ENCODE peak calls at places on chromosomes 11 and 22, in eight cellular contexts. O is aorta; N is skeletal muscle cell; B is activated CD4-positive, alpha-beta T cell treated with anti-CD3 and anti-CD28 coated beads, Interleukin-2, amount 50 U/mL, for 1 hour; U is HT1080; Q is GM10248; D is brain microvascular endothelial cell; R is COR-L47. Z is an unnamed sample.

GRCh38 chr11:62392506-62392905 is 26.3 kb upstream of the SCGB1A1 start:
- DNase-seq in O (no peak), N (no peak), B (no peak), U (no peak), Q (no peak), D (no peak), R (no peak), Z (no peak)

GRCh38 chr11:11865449-11865848 is 23.7 kb downstream of the USP47 start:
- DNase-seq in O (no peak), N (no peak), B (no peak), U (no peak), Q (no peak), D (no peak), R (no peak), Z (no peak)

GRCh38 chr11:132576706-132577105 is 955.6 kb downstream of the OPCML start:
- DNase-seq in O (no peak), N (peak; percentile 94), B (no peak), U (peak; percentile 92), Q (no peak), D (peak; percentile 99), R (no peak), Z (no peak)

GRCh38 chr11:73838443-73839122 is 38.1 kb downstream of the COA4 start:
- DNase-seq in O (no peak), N (peak; percentile 11), B (no peak), U (peak; percentile 2), Q (no peak), D (peak; percentile 36), R (no peak), Z (no peak)

GRCh38 chr22:21761086-21761485 is 25.5 kb upstream of the YPEL1 start:
- DNase-seq in O (no peak), N (no peak), B (no peak), U (no peak), Q (no peak), D (no peak), R (no peak), Z (no peak)

GRCh38 chr11:103961010-103961409 is 75.4 kb upstream of the DDI1 start:
- DNase-seq in O (no peak), N (peak; percentile 62), B (no peak), U (peak; percentile 33), Q (no peak), D (peak; percentile 9), R (no peak), Z (no peak)

GRCh38 chr11:127567237-127567932 is 566.8 kb upstream of the KIRREL3 start:
- DNase-seq in O (no peak), N (no peak), B (no peak), U (no peak), Q (no peak), D (no peak), R (no peak), Z (no peak)

GRCh38 chr11:62125881-62126280 is 2.1 kb downstream of the INCENP start:
- DNase-seq in O (no peak), N (no peak), B (no peak), U (peak; percentile 48), Q (no peak), D (no peak), R (no peak), Z (no peak)

GRCh38 chr11:121352301-121352891 is 59.8 kb downstream of the SC5D start:
- DNase-seq in O (no peak), N (no peak), B (no peak), U (no peak), Q (no peak), D (no peak), R (peak; percentile 87), Z (no peak)

GRCh38 chr11:134527382-134528243 is 115.6 kb upstream of the B3GAT1 start:
- DNase-seq in O (no peak), N (no peak), B (no peak), U (no peak), Q (no peak), D (no peak), R (no peak), Z (no peak)

GRCh38 chr22:29337631-29338284 is 22.3 kb upstream of the RASL10A start:
- DNase-seq in O (no peak), N (no peak), B (no peak), U (no peak), Q (no peak), D (no peak), R (no peak), Z (no peak)

GRCh38 chr11:8773916-8774537 is 91.4 kb downstream of the RPL27A start:
- DNase-seq in O (no peak), N (no peak), B (no peak), U (no peak), Q (peak; percentile 35), D (no peak), R (no peak), Z (peak; percentile 31)

GRCh38 chr11:82930229-82930628 is 28.7 kb downstream of the DDIAS start:
- DNase-seq in O (no peak), N (no peak), B (no peak), U (no peak), Q (peak; percentile 25), D (no peak), R (no peak), Z (peak; percentile 19)

GRCh38 chr11:1289211-1289935 is 20.1 kb downstream of the TOLLIP start:
- DNase-seq in O (peak; percentile 39), N (no peak), B (no peak), U (no peak), Q (no peak), D (no peak), R (no peak), Z (no peak)

GRCh38 chr11:72075109-72075508 is 5.2 kb downstream of the NUMA1 start:
- DNase-seq in O (peak; percentile 57), N (no peak), B (no peak), U (no peak), Q (no peak), D (no peak), R (no peak), Z (no peak)

GRCh38 chr11:94674005-94674491 is 94.1 kb upstream of the AMOTL1 start:
- DNase-seq in O (no peak), N (no peak), B (no peak), U (no peak), Q (no peak), D (no peak), R (peak; percentile 47), Z (no peak)

Z was measured in GM20000.